ENCODE peak calls at places on chromosomes 13 and 19, in five cellular contexts. One of them, this sample, is unnamed.

GRCh38 chr19:40691421-40692211 is 1.2 kb upstream of the NUMBL start:
- DNase-seq in Calu3: no peak
- DNase-seq in astrocyte: no peak
- DNase-seq in CD4-positive, alpha-beta T cell: no peak
- DNase-seq in astrocyte of the spinal cord: no peak
- DNase-seq in this sample: no peak

GRCh38 chr19:2461751-2462634 is 5.2 kb upstream of the LMNB2 start:
- DNase-seq in Calu3: peak
- DNase-seq in astrocyte: peak
- DNase-seq in CD4-positive, alpha-beta T cell: peak
- DNase-seq in astrocyte of the spinal cord: peak
- DNase-seq in this sample: peak

GRCh38 chr19:829129-829758 is 1.6 kb downstream of the AZU1 start:
- DNase-seq in Calu3: no peak
- DNase-seq in astrocyte: no peak
- DNase-seq in CD4-positive, alpha-beta T cell: no peak
- DNase-seq in astrocyte of the spinal cord: no peak
- DNase-seq in this sample: no peak

GRCh38 chr19:48250290-48251025 is 5.3 kb downstream of the CARD8 start:
- DNase-seq in Calu3: no peak
- DNase-seq in astrocyte: no peak
- DNase-seq in CD4-positive, alpha-beta T cell: no peak
- DNase-seq in astrocyte of the spinal cord: no peak
- DNase-seq in this sample: no peak

GRCh38 chr13:36395280-36395679 is 37.0 kb upstream of the CCNA1 start:
- DNase-seq in Calu3: no peak
- DNase-seq in astrocyte: peak
- DNase-seq in CD4-positive, alpha-beta T cell: no peak
- DNase-seq in astrocyte of the spinal cord: peak
- DNase-seq in this sample: peak

GRCh38 chr13:58994778-58995177 is 1169.0 kb downstream of the DIAPH3 start:
- DNase-seq in Calu3: no peak
- DNase-seq in astrocyte: no peak
- DNase-seq in CD4-positive, alpha-beta T cell: no peak
- DNase-seq in astrocyte of the spinal cord: no peak
- DNase-seq in this sample: peak

GRCh38 chr13:51154029-51154555 is 43.0 kb upstream of the C13orf42 start:
- DNase-seq in Calu3: no peak
- DNase-seq in astrocyte: peak
- DNase-seq in CD4-positive, alpha-beta T cell: no peak
- DNase-seq in astrocyte of the spinal cord: peak
- DNase-seq in this sample: peak

GRCh38 chr13:53250977-53251376 is 222.4 kb downstream of the OLFM4 start:
- DNase-seq in Calu3: no peak
- DNase-seq in astrocyte: no peak
- DNase-seq in CD4-positive, alpha-beta T cell: no peak
- DNase-seq in astrocyte of the spinal cord: no peak
- DNase-seq in this sample: no peak

GRCh38 chr13:104810242-104810641 is 1725.2 kb downstream of the EFNB2 start:
- DNase-seq in Calu3: no peak
- DNase-seq in astrocyte: no peak
- DNase-seq in CD4-positive, alpha-beta T cell: no peak
- DNase-seq in astrocyte of the spinal cord: no peak
- DNase-seq in this sample: no peak

GRCh38 chr13:40777166-40777956 is 6.4 kb upstream of the MRPS31 start:
- DNase-seq in Calu3: peak
- DNase-seq in astrocyte: peak
- DNase-seq in CD4-positive, alpha-beta T cell: no peak
- DNase-seq in astrocyte of the spinal cord: peak
- DNase-seq in this sample: peak

GRCh38 chr19:44856438-44857083 is 10.5 kb downstream of the NECTIN2 start:
- DNase-seq in Calu3: no peak
- DNase-seq in astrocyte: peak
- DNase-seq in CD4-positive, alpha-beta T cell: no peak
- DNase-seq in astrocyte of the spinal cord: peak
- DNase-seq in this sample: peak

GRCh38 chr13:66410314-66410713 is 819.8 kb downstream of the PCDH9 start:
- DNase-seq in Calu3: no peak
- DNase-seq in astrocyte: peak
- DNase-seq in CD4-positive, alpha-beta T cell: no peak
- DNase-seq in astrocyte of the spinal cord: peak
- DNase-seq in this sample: peak

GRCh38 chr13:48749699-48750473 is 96.2 kb downstream of the CYSLTR2 start:
- DNase-seq in Calu3: peak
- DNase-seq in astrocyte: peak
- DNase-seq in CD4-positive, alpha-beta T cell: peak
- DNase-seq in astrocyte of the spinal cord: peak
- DNase-seq in this sample: peak

GRCh38 chr19:31312004-31312403 is 37.2 kb downstream of the TSHZ3 start:
- DNase-seq in Calu3: no peak
- DNase-seq in astrocyte: peak
- DNase-seq in CD4-positive, alpha-beta T cell: no peak
- DNase-seq in astrocyte of the spinal cord: peak
- DNase-seq in this sample: peak

GRCh38 chr19:1390594-1391423 is 7.1 kb downstream of the NDUFS7 start:
- DNase-seq in Calu3: no peak
- DNase-seq in astrocyte: no peak
- DNase-seq in CD4-positive, alpha-beta T cell: no peak
- DNase-seq in astrocyte of the spinal cord: no peak
- DNase-seq in this sample: no peak

GRCh38 chr19:45352914-45353796 is 12.6 kb downstream of the KLC3 start:
- DNase-seq in Calu3: no peak
- DNase-seq in astrocyte: no peak
- DNase-seq in CD4-positive, alpha-beta T cell: no peak
- DNase-seq in astrocyte of the spinal cord: no peak
- DNase-seq in this sample: no peak

GRCh38 chr13:79904581-79904980 is 423.6 kb downstream of the NDFIP2 start:
- DNase-seq in Calu3: no peak
- DNase-seq in astrocyte: no peak
- DNase-seq in CD4-positive, alpha-beta T cell: no peak
- DNase-seq in astrocyte of the spinal cord: no peak
- DNase-seq in this sample: no peak

GRCh38 chr19:4624733-4625362 is 14.5 kb upstream of the TNFAIP8L1 start:
- DNase-seq in Calu3: no peak
- DNase-seq in astrocyte: no peak
- DNase-seq in CD4-positive, alpha-beta T cell: no peak
- DNase-seq in astrocyte of the spinal cord: no peak
- DNase-seq in this sample: no peak

GRCh38 chr19:15836595-15837398 is 21.3 kb upstream of the OR10H1 start:
- DNase-seq in Calu3: peak
- DNase-seq in astrocyte: peak
- DNase-seq in CD4-positive, alpha-beta T cell: peak
- DNase-seq in astrocyte of the spinal cord: peak
- DNase-seq in this sample: peak

GRCh38 chr19:15840833-15841232 is 25.4 kb upstream of the OR10H1 start:
- DNase-seq in Calu3: no peak
- DNase-seq in astrocyte: no peak
- DNase-seq in CD4-positive, alpha-beta T cell: no peak
- DNase-seq in astrocyte of the spinal cord: no peak
- DNase-seq in this sample: no peak

GRCh38 chr19:15843186-15843585 is 27.7 kb upstream of the OR10H1 start:
- DNase-seq in Calu3: no peak
- DNase-seq in astrocyte: no peak
- DNase-seq in CD4-positive, alpha-beta T cell: no peak
- DNase-seq in astrocyte of the spinal cord: no peak
- DNase-seq in this sample: no peak

GRCh38 chr19:15846923-15847322 is 31.5 kb upstream of the OR10H1 start:
- DNase-seq in Calu3: no peak
- DNase-seq in astrocyte: no peak
- DNase-seq in CD4-positive, alpha-beta T cell: no peak
- DNase-seq in astrocyte of the spinal cord: no peak
- DNase-seq in this sample: no peak

DNA sequence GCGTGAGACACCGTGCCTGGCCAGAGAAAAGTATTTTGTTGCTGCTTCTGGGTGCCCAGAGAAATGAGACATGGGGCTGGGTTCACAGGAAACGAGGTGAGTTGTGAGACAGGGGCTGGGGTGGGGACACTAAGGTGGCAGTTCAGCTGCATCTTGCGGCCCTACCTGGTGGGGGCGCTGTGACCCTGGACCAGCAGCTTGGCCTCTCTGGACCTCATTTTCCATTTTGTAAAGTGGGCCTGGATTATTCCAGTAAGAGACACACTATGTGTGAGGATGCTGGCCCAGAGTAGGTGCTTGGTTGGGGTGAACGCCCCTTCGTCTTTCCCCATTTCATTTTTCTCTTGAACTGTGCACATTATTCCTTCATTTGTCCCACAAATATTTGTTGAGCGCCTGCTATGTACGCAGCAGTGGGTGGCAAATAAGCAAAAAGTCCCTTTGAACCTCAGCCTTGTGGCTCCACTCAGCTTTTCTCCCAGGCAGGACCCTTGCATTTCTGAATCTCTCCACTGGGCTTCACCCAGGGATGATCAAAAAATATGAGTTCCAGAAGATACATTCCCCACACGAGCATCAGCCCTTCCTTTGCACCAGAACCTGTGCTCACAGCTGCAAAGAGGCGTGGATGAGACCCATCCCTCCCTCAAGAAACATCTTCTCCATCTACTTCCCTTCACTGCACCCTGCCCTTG is 26.6 kb upstream of the OR10H1 start:
- DNase-seq in Calu3: no peak
- DNase-seq in astrocyte: no peak
- DNase-seq in CD4-positive, alpha-beta T cell: no peak
- DNase-seq in astrocyte of the spinal cord: no peak
- DNase-seq in this sample: no peak
- TF ChIP-seq CTCF in Calu3: no peak
- TF ChIP-seq CTCF in astrocyte: no peak
- TF ChIP-seq CTCF in CD4-positive, alpha-beta T cell: no peak
- TF ChIP-seq CTCF in astrocyte of the spinal cord: no peak
- TF ChIP-seq CTCF in this sample: no peak

GRCh38 chr19:18160792-18161690 is 8.1 kb downstream of the PIK3R2 start:
- DNase-seq in Calu3: peak
- DNase-seq in astrocyte: no peak
- DNase-seq in CD4-positive, alpha-beta T cell: peak
- DNase-seq in astrocyte of the spinal cord: peak
- DNase-seq in this sample: peak
- TF ChIP-seq CTCF in Calu3: no peak
- TF ChIP-seq CTCF in astrocyte: no peak
- TF ChIP-seq CTCF in CD4-positive, alpha-beta T cell: peak
- TF ChIP-seq CTCF in astrocyte of the spinal cord: peak
- TF ChIP-seq CTCF in this sample: peak

DNA sequence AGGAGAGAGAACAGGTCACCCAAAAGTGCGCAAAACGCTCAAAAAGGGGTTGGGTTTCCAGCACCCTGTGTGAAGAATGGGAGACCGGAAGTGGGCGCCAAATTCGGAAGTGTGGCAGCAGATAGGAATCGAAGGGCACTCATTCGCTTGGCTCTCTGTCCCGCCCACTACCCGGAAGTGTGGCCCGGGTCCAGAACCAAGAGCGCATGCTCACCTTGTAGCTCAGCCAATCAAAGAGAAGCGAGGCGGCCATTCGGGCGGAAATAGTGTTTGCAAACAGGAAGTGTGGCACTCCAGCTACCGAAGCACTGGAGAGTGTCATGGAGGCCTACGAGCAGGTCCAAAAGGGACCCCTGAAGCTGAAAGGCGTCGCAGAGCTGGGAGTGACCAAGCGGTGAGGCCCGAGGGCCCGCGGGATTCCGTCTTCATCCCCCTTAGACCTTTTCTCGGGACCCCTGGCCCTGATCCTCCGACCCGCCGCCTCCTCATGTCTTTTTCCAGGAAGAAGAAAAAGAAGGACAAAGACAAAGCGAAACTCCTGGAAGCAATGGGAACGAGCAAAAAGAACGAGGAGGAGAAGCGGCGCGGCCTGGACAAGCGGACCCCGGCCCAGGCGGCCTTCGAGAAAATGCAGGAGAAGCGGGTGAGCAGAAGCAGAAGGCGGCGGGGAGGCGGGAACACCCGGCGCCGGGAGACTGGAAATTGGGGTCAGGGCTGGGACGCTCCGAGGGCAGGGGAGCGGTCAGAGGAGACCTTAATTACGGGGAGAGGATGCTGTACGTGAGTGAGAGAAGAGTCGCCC is at the start of gene FAM32A:
- DNase-seq in Calu3: peak
- DNase-seq in astrocyte: peak
- DNase-seq in CD4-positive, alpha-beta T cell: peak
- DNase-seq in astrocyte of the spinal cord: peak
- DNase-seq in this sample: peak
- TF ChIP-seq CTCF in Calu3: peak
- TF ChIP-seq CTCF in astrocyte: peak
- TF ChIP-seq CTCF in CD4-positive, alpha-beta T cell: no peak
- TF ChIP-seq CTCF in astrocyte of the spinal cord: peak
- TF ChIP-seq CTCF in this sample: peak

DNA sequence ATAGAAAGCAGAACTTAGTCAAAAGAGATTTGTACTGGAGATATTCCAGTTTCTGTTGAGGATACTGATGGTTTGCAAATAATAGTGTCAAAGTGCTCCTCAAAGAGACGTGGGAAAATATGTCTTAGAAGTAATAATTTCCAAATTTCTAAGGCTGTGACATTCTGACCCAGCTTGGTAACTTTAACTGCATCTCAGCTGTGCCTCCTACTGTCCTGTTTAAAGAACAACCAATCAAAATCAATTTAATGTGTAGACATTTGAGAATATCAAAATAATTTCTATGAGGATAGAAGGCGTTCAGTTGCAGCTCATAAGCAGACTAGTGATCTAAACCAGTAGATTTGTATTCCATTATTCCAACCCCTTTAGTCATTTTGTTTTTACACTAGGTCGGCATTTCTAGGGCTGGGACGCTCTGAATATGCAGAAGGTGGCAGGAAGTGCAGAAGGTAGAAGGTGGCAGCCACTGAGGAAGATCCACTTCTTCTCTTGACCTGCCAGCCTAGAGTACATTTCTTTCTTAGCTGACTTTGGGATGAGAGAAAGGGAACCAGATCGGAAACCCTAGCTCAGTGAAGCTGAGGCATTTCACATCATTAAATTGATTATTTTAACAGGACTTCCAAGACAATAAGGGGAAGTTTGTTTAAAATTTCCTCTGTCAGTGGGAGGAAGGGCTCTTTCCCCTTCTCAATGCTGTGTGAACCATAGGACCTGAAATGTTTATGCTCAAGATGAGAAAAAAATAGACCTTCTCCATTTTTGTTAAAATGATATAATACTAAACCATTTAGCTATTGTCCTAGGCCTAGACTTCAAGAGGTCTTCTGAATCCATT is 67.5 kb downstream of the COL4A1 start:
- DNase-seq in Calu3: no peak
- DNase-seq in astrocyte: no peak
- DNase-seq in CD4-positive, alpha-beta T cell: no peak
- DNase-seq in astrocyte of the spinal cord: no peak
- DNase-seq in this sample: peak
- TF ChIP-seq CTCF in Calu3: no peak
- TF ChIP-seq CTCF in astrocyte: no peak
- TF ChIP-seq CTCF in CD4-positive, alpha-beta T cell: no peak
- TF ChIP-seq CTCF in astrocyte of the spinal cord: peak
- TF ChIP-seq CTCF in this sample: peak

GRCh38 chr13:25977671-25978070 is 74.1 kb downstream of the SHISA2 start:
- DNase-seq in Calu3: no peak
- DNase-seq in astrocyte: no peak
- DNase-seq in CD4-positive, alpha-beta T cell: no peak
- DNase-seq in astrocyte of the spinal cord: no peak
- DNase-seq in this sample: no peak

GRCh38 chr13:25982908-25983307 is 68.9 kb downstream of the SHISA2 start:
- DNase-seq in Calu3: no peak
- DNase-seq in astrocyte: no peak
- DNase-seq in CD4-positive, alpha-beta T cell: no peak
- DNase-seq in astrocyte of the spinal cord: no peak
- DNase-seq in this sample: peak

GRCh38 chr13:25981060-25981459 is 70.8 kb downstream of the SHISA2 start:
- DNase-seq in Calu3: no peak
- DNase-seq in astrocyte: no peak
- DNase-seq in CD4-positive, alpha-beta T cell: no peak
- DNase-seq in astrocyte of the spinal cord: no peak
- DNase-seq in this sample: no peak

GRCh38 chr13:25978961-25979360 is 72.9 kb downstream of the SHISA2 start:
- DNase-seq in Calu3: no peak
- DNase-seq in astrocyte: no peak
- DNase-seq in CD4-positive, alpha-beta T cell: no peak
- DNase-seq in astrocyte of the spinal cord: no peak
- DNase-seq in this sample: no peak

GRCh38 chr13:25980255-25980654 is 71.6 kb downstream of the SHISA2 start:
- DNase-seq in Calu3: peak
- DNase-seq in astrocyte: no peak
- DNase-seq in CD4-positive, alpha-beta T cell: no peak
- DNase-seq in astrocyte of the spinal cord: no peak
- DNase-seq in this sample: peak
- TF ChIP-seq CTCF in Calu3: no peak
- TF ChIP-seq CTCF in astrocyte: peak
- TF ChIP-seq CTCF in CD4-positive, alpha-beta T cell: no peak
- TF ChIP-seq CTCF in astrocyte of the spinal cord: peak
- TF ChIP-seq CTCF in this sample: peak